ENCODE peak calls at places on chromosome 18, in six cellular contexts. V is foreskin keratinocyte, I is iPS-NIHi11, S is fibroblast of mammary gland, L is mesothelial cell of epicardium, Z is NCI-H1092. A is an unnamed sample.

GRCh38 chr18:62384610-62385097 is 59.5 kb downstream of the TNFRSF11A start:
- DNase-seq in V (peak; percentile 63), I (peak; percentile 53), S (no peak), L (no peak), Z (no peak), A (peak; percentile 20)

GRCh38 chr18:58359226-58360019 is 269.5 kb downstream of the ALPK2 start:
- DNase-seq in V (peak; percentile 16), I (no peak), S (peak; percentile 45), L (no peak), Z (no peak), A (no peak)

GRCh38 chr18:1665064-1665463 is 760.4 kb downstream of the ADCYAP1 start:
- DNase-seq in V (no peak), I (no peak), S (no peak), L (no peak), Z (no peak), A (no peak)

GRCh38 chr18:58205087-58205779 is 161.2 kb downstream of the NEDD4L start:
- DNase-seq in V (peak; percentile 81), I (no peak), S (peak; percentile 84), L (no peak), Z (no peak), A (peak; percentile 64)

GRCh38 chr18:26487437-26487836 is 60.9 kb downstream of the KCTD1 start:
- DNase-seq in V (peak; percentile 96), I (no peak), S (peak; percentile 43), L (no peak), Z (no peak), A (no peak)

GRCh38 chr18:4016391-4017049 is 438.6 kb downstream of the DLGAP1 start:
- DNase-seq in V (peak; percentile 25), I (no peak), S (peak; percentile 21), L (no peak), Z (no peak), A (no peak)

GRCh38 chr18:69785466-69785865 is 162.2 kb downstream of the CD226 start:
- DNase-seq in V (no peak), I (no peak), S (no peak), L (no peak), Z (no peak), A (peak; percentile 49)

GRCh38 chr18:5543036-5543671 is 643 bp downstream of the EPB41L3 start:
- DNase-seq in V (no peak), I (peak; percentile 61), S (no peak), L (peak; percentile 54), Z (no peak), A (no peak)

GRCh38 chr18:65659912-65660311 is 90.9 kb upstream of the CDH7 start:
- DNase-seq in V (peak; percentile 1), I (no peak), S (no peak), L (no peak), Z (no peak), A (no peak)

GRCh38 chr18:26159353-26159752 is 25.7 kb downstream of the PSMA8 start:
- DNase-seq in V (peak; percentile 2), I (peak; percentile 9), S (peak; percentile 7), L (no peak), Z (no peak), A (peak; percentile 11)

A was measured in fibroblast of the aortic adventitia.